ENCODE peak calls at places on chromosomes 1 and 21, in four cellular contexts. Q is activated naive CD8-positive, alpha-beta T cell treated with anti-CD3 and anti-CD28 coated beads, Interleukin-2, amount 50 U/mL, for 24 hours; F is AML-193; O is epithelial cell of esophagus. X is an unnamed sample.

GRCh38 chr1:71031426-71031825 is 16.2 kb downstream of the PTGER3 start:
- DNase-seq in F (no peak), Q (no peak), O (no peak), X (no peak)

GRCh38 chr21:38793926-38794713 is 11.6 kb upstream of the ETS2 start:
- DNase-seq in F (no peak), O (no peak), Q (no peak), X (no peak)

GRCh38 chr1:182595641-182596240 is 6.7 kb upstream of the RNASEL start:
- DNase-seq in F (peak; percentile 45), O (peak; percentile 68), Q (peak; percentile 77), X (peak; percentile 58)

GRCh38 chr1:87949711-87950110 is 621.0 kb downstream of the LMO4 start:
- DNase-seq in F (no peak), O (no peak), Q (no peak), X (no peak)

GRCh38 chr1:84083321-84083720 is 60.8 kb upstream of the PRKACB start:
- DNase-seq in O (no peak), Q (no peak), F (no peak), X (no peak)

GRCh38 chr1:236733654-236734053 is 47.4 kb downstream of the ACTN2 start:
- DNase-seq in F (no peak), Q (no peak), O (no peak), X (no peak)

GRCh38 chr21:32624726-32625125 is 12.5 kb upstream of the CFAP298 start:
- DNase-seq in Q (no peak), F (no peak), O (peak; percentile 72), X (no peak)

GRCh38 chr1:79041666-79042065 is 35.1 kb upstream of the ADGRL4 start:
- DNase-seq in O (no peak), F (no peak), Q (no peak), X (no peak)

GRCh38 chr1:115134850-115135484 is 45.7 kb upstream of the TSPAN2 start:
- DNase-seq in O (peak; percentile 94), Q (no peak), F (no peak), X (no peak)

GRCh38 chr1:31127266-31127665 is 61.7 kb upstream of the PUM1 start:
- DNase-seq in F (no peak), O (no peak), Q (no peak), X (no peak)

GRCh38 chr1:213273546-213273945 is 222.5 kb downstream of the RPS6KC1 start:
- DNase-seq in F (no peak), O (no peak), Q (no peak), X (no peak)

GRCh38 chr21:27246741-27247140 is 279.9 kb upstream of the ADAMTS5 start:
- DNase-seq in Q (no peak), O (peak; percentile 57), F (no peak), X (no peak)

GRCh38 chr1:36366091-36366661 is 19.5 kb downstream of the STK40 start:
- DNase-seq in O (no peak), Q (peak; percentile 40), F (peak; percentile 17), X (peak; percentile 63)

GRCh38 chr21:32256873-32257620 is 21.8 kb downstream of the MIS18A start:
- DNase-seq in F (no peak), Q (no peak), O (peak; percentile 55), X (no peak)

GRCh38 chr1:47875831-47876586 is 121.2 kb downstream of the TRABD2B start:
- DNase-seq in F (no peak), O (no peak), Q (no peak), X (no peak)

GRCh38 chr1:114707604-114708003 is 9.0 kb downstream of the NRAS start:
- DNase-seq in F (no peak), O (no peak), Q (no peak), X (no peak)

GRCh38 chr1:8862528-8862927 is 16.0 kb downstream of the ENO1 start:
- DNase-seq in F (peak; percentile 25), O (no peak), Q (peak; percentile 62), X (peak; percentile 41)

GRCh38 chr1:19957779-19958178 is 21.6 kb downstream of the PLA2G2A start:
- DNase-seq in O (no peak), Q (no peak), F (no peak), X (no peak)

GRCh38 chr1:34156739-34157138 is 8.3 kb downstream of the CSMD2 start:
- DNase-seq in Q (no peak), O (no peak), F (no peak), X (no peak)

GRCh38 chr21:14923468-14923867 is 141.3 kb downstream of the NRIP1 start:
- DNase-seq in Q (no peak), O (no peak), F (no peak), X (no peak)

X was measured in CD4-positive, alpha-beta T cell.